ENCODE peak calls at places on chromosomes 7 and 10, in ten cellular contexts. X is choroid plexus epithelial cell; I is endothelial cell; G is H9; A is effector CD8-positive, alpha-beta T cell; Y is K562; H is stromal cell of bone marrow; N is aorta; F is stimulated activated CD4-positive, alpha-beta T cell treated with anti-CD3 and anti-CD28 coated beads, Interleukin-15, amount 100 ng/mL, for 1 hour; T is astrocyte. S is an unnamed sample.

GRCh38 chr7:100673942-100674431 is 447 bp downstream of the GNB2 start:
- DNase-seq in X (peak), F (no peak), A (peak), T (peak), I (no peak), G (no peak), H (no peak), N (peak), Y (peak), S (no peak)

GRCh38 chr7:120988591-120989299 is at the start of gene CPED1:
- DNase-seq in A (peak), I (peak), N (peak), H (peak), G (peak), Y (peak), F (peak), T (peak), X (peak), S (peak)

GRCh38 chr10:113126506-113127192 is 176.6 kb downstream of the TCF7L2 start:
- DNase-seq in A (peak), Y (peak), X (peak), N (peak), G (peak), I (peak), H (peak), T (peak), F (peak), S (peak)

GRCh38 chr7:17390392-17390791 is 91.9 kb downstream of the AHR start:
- DNase-seq in I (no peak), T (no peak), H (no peak), X (no peak), A (no peak), Y (no peak), F (no peak), G (no peak), N (no peak), S (no peak)

GRCh38 chr7:131657881-131658280 is 101.5 kb upstream of the PODXL start:
- DNase-seq in I (no peak), X (no peak), Y (no peak), H (no peak), A (no peak), T (no peak), F (no peak), G (no peak), N (no peak), S (no peak)

GRCh38 chr7:157460721-157461120 is 123.9 kb downstream of the DNAJB6 start:
- DNase-seq in Y (no peak), F (no peak), A (no peak), I (no peak), G (no peak), N (no peak), T (no peak), X (no peak), H (no peak), S (no peak)

GRCh38 chr10:119448579-119449209 is 93.8 kb downstream of the RGS10 start:
- DNase-seq in G (no peak), H (no peak), A (no peak), T (no peak), F (no peak), Y (no peak), X (peak), N (no peak), I (no peak), S (no peak)

GRCh38 chr10:84265378-84265777 is 20.5 kb downstream of the RGR start:
- DNase-seq in T (no peak), X (no peak), F (no peak), A (no peak), G (no peak), H (no peak), Y (no peak), N (no peak), I (no peak), S (no peak)

GRCh38 chr7:66769833-66770512 is 29.4 kb downstream of the RABGEF1 start:
- DNase-seq in X (peak), N (no peak), T (no peak), F (no peak), I (no peak), Y (no peak), H (no peak), A (no peak), G (no peak), S (no peak)

GRCh38 chr10:47256753-47257336 is 43.2 kb upstream of the GDF10 start:
- DNase-seq in F (no peak), H (no peak), N (no peak), X (no peak), Y (no peak), G (no peak), T (no peak), A (no peak), I (no peak), S (no peak)

S was measured in WTC11.